ENCODE peak calls at places on chromosomes 16 and 17, in seven cellular contexts. R, T, O, G, V, M and Y are unnamed samples.

GRCh38 chr16:8055761-8056160 is 534.5 kb downstream of the TMEM114 start:
- DNase-seq in R (no peak), T (no peak), O (no peak), G (no peak), V (no peak), M (no peak), Y (no peak)

GRCh38 chr17:51850206-51850605 is 308.3 kb downstream of the CA10 start:
- DNase-seq in R (peak; percentile 46), T (no peak), O (no peak), G (no peak), V (no peak), M (no peak), Y (no peak)

GRCh38 chr17:19709841-19710240 is 6.5 kb downstream of the SLC47A2 start:
- DNase-seq in R (no peak), T (no peak), O (no peak), G (no peak), V (peak; percentile 26), M (no peak), Y (no peak)

GRCh38 chr17:2792541-2793169 is 3.6 kb upstream of the RAP1GAP2 start:
- DNase-seq in R (no peak), T (no peak), O (no peak), G (no peak), V (no peak), M (no peak), Y (no peak)

GRCh38 chr17:72120878-72121163 is at the start of gene SOX9:
- DNase-seq in R (peak; percentile 98), T (peak; percentile 96), O (peak; percentile 95), G (peak; percentile 85), V (peak; percentile 98), M (no peak), Y (peak; percentile 87)

GRCh38 chr17:38333635-38334295 is 10.0 kb downstream of the GPR179 start:
- DNase-seq in R (peak; percentile 71), T (no peak), O (peak; percentile 18), G (peak; percentile 100), V (peak; percentile 93), M (no peak), Y (peak; percentile 64)

GRCh38 chr17:66947311-66947710 is 17.2 kb upstream of the CACNG4 start:
- DNase-seq in R (no peak), T (no peak), O (no peak), G (no peak), V (no peak), M (peak; percentile 28), Y (no peak)

GRCh38 chr17:7394452-7395191 is at the start of gene PLSCR3:
- DNase-seq in R (peak; percentile 85), T (peak; percentile 84), O (peak; percentile 89), G (peak; percentile 93), V (peak; percentile 96), M (peak; percentile 76), Y (peak; percentile 77)

GRCh38 chr16:50209548-50210265 is 56.6 kb downstream of the TENT4B start:
- DNase-seq in R (peak; percentile 7), T (no peak), O (no peak), G (no peak), V (peak; percentile 41), M (no peak), Y (no peak)

GRCh38 chr16:9092282-9092962 is 978 bp downstream of the HAPSTR1 start:
- DNase-seq in R (peak; percentile 34), T (no peak), O (peak; percentile 40), G (peak; percentile 75), V (no peak), M (peak; percentile 8), Y (peak; percentile 41)

GRCh38 chr16:471353-472198 is 46.1 kb downstream of the RAB11FIP3 start:
- DNase-seq in R (peak; percentile 89), T (peak; percentile 19), O (no peak), G (peak; percentile 83), V (peak; percentile 87), M (no peak), Y (peak; percentile 45)

GRCh38 chr16:12906271-12906670 is 4.9 kb downstream of the SHISA9 start:
- DNase-seq in R (no peak), T (no peak), O (no peak), G (no peak), V (no peak), M (no peak), Y (no peak)

GRCh38 chr16:12903325-12904040 is 2.1 kb downstream of the SHISA9 start:
- DNase-seq in R (peak; percentile 53), T (no peak), O (no peak), G (no peak), V (no peak), M (no peak), Y (no peak)

GRCh38 chr16:12907670-12908233 is 6.4 kb downstream of the SHISA9 start:
- DNase-seq in R (peak; percentile 82), T (no peak), O (no peak), G (no peak), V (peak; percentile 58), M (no peak), Y (no peak)

GRCh38 chr16:12904041-12904671 is 2.8 kb downstream of the SHISA9 start:
- DNase-seq in R (peak; percentile 31), T (no peak), O (no peak), G (peak; percentile 65), V (peak; percentile 48), M (no peak), Y (no peak)

GRCh38 chr16:12906765-12907516 is 5.5 kb downstream of the SHISA9 start:
- DNase-seq in R (no peak), T (no peak), O (no peak), G (no peak), V (no peak), M (no peak), Y (no peak)
- H2BK120ac ChIP-seq in R (no peak overlapping the region), T (no peak overlapping the region), O (no peak overlapping the region), G (no peak overlapping the region), V (no peak overlapping the region), M (no peak overlapping the region), Y (no peak overlapping the region)

GRCh38 chr17:81121841-81122733 is 43.2 kb upstream of the PVALEF start:
- DNase-seq in R (no peak), T (no peak), O (no peak), G (peak; percentile 81), V (peak; percentile 74), M (no peak), Y (no peak)
- H2BK5ac ChIP-seq in R (no peak overlapping the region), T (no peak overlapping the region), O (no peak overlapping the region), G (no peak overlapping the region), V (no peak overlapping the region), M (no peak overlapping the region), Y (peak overlapping the region; percentile 75)

GRCh38 chr17:77484096-77484495 is 343.3 kb downstream of the SEC14L1 start:
- DNase-seq in R (no peak), T (no peak), O (no peak), G (no peak), V (no peak), M (no peak), Y (no peak)
- H2BK120ac ChIP-seq in R (no peak overlapping the region), T (no peak overlapping the region), O (no peak overlapping the region), G (no peak overlapping the region), V (no peak overlapping the region), M (no peak overlapping the region), Y (no peak overlapping the region)

GRCh38 chr17:36459601-36460000 is 26.9 kb upstream of the ZNHIT3 start:
- DNase-seq in R (no peak), T (no peak), O (no peak), G (no peak), V (no peak), M (no peak), Y (no peak)
- H2BK5ac ChIP-seq in R (no peak overlapping the region), T (no peak overlapping the region), O (no peak overlapping the region), G (no peak overlapping the region), V (no peak overlapping the region), M (no peak overlapping the region), Y (no peak overlapping the region)

DNA sequence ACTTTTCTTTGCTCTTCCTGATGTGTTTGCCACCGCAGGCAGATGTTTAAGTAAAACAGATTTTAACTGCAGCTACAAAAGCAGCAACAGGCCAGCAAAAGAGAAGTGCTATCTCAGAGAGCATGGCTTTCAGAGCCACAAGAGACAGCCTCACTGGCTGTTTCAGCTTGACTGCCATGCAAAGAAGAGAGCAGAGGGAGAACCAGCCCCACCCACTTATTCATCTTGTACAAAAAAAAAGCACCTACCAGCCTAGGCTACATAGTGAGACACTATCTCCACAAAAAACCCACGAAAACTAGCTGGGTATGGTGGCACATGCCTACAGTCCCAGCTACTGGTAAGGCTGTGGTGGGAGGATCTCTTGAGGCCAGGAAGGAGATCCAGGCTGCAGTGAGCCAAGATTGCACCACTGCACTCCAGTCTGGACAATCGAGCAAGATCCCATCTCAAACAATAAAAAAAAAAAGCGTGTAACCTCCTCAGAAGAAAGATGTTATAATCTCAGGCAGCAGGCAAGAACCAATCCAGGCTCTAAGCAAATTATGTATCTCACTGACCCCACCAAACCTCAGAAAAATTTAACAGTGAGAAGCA is 30.0 kb downstream of the STH start:
- DNase-seq in R (no peak), T (no peak), O (no peak), G (no peak), V (no peak), M (no peak), Y (no peak)
- H2BK120ac ChIP-seq in R (no peak overlapping the region), T (no peak overlapping the region), O (no peak overlapping the region), G (no peak overlapping the region), V (no peak overlapping the region), M (no peak overlapping the region), Y (no peak overlapping the region)

GRCh38 chr16:53045554-53046250 is 7.0 kb downstream of the CHD9NB start:
- DNase-seq in R (no peak), T (no peak), O (no peak), G (no peak), V (no peak), M (no peak), Y (no peak)

GRCh38 chr16:53042235-53042645 is 10.5 kb downstream of the CHD9NB start:
- DNase-seq in R (peak; percentile 56), T (no peak), O (no peak), G (no peak), V (no peak), M (no peak), Y (no peak)

GRCh38 chr16:53041196-53041977 is 11.3 kb downstream of the CHD9NB start:
- DNase-seq in R (peak; percentile 48), T (peak; percentile 5), O (peak; percentile 46), G (peak; percentile 56), V (peak; percentile 51), M (no peak), Y (no peak)

GRCh38 chr16:53043462-53043861 is 9.2 kb downstream of the CHD9NB start:
- DNase-seq in R (peak; percentile 78), T (no peak), O (no peak), G (no peak), V (no peak), M (no peak), Y (no peak)

GRCh38 chr16:53043986-53044571 is 8.6 kb downstream of the CHD9NB start:
- DNase-seq in R (peak; percentile 97), T (no peak), O (no peak), G (peak; percentile 98), V (peak; percentile 91), M (peak; percentile 38), Y (peak; percentile 56)
- H2BK5ac ChIP-seq in R (peak overlapping the region; percentile 48), T (no peak overlapping the region), O (peak overlapping the region; percentile 34), G (no peak overlapping the region), V (no peak overlapping the region), M (no peak overlapping the region), Y (peak overlapping the region; percentile 45)

DNA sequence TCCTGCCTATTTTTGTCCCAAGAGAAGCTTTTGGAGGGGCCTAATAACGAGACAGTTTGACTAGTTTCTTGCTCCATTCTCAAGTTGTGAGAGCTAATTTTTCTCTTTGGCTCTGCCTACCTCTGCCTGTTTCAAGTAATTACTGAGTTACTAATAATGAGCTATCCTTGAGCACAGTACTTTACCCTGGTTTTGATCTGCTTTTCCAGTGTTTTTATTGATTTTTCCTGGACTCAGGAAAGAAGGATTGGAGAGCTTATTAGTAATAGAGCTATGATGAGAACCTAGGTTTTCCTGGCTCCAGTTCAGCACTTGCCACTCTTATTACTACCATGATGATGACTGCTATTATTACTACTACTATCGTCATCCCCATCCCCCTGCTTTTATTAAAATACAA is 106.7 kb downstream of the HS3ST3B1 start:
- DNase-seq in R (no peak), T (no peak), O (no peak), G (no peak), V (no peak), M (no peak), Y (no peak)
- H2BK120ac ChIP-seq in R (no peak overlapping the region), T (no peak overlapping the region), O (no peak overlapping the region), G (no peak overlapping the region), V (no peak overlapping the region), M (no peak overlapping the region), Y (no peak overlapping the region)